ENCODE peak calls at places on chromosomes 5 and 9, in nine cellular contexts. M, C, X, E, R, N, G, U and P are unnamed samples.

GRCh38 chr5:119301947-119302346 is 53.9 kb upstream of the TNFAIP8 start:
- DNase-seq in M (no peak), C (no peak), X (no peak), E (no peak), R (no peak), N (no peak), G (no peak), U (no peak), P (no peak)

GRCh38 chr9:106796771-106797170 is 66.2 kb upstream of the ZNF462 start:
- DNase-seq in M (no peak), C (no peak), X (no peak), E (no peak), R (no peak), N (no peak), G (no peak), U (no peak), P (peak)

GRCh38 chr5:103487253-103487652 is 75.3 kb downstream of the NUDT12 start:
- DNase-seq in M (no peak), C (no peak), X (no peak), E (no peak), R (peak), N (no peak), G (no peak), U (no peak), P (peak)

GRCh38 chr9:79224672-79225433 is 346.9 kb upstream of the TLE4 start:
- DNase-seq in M (no peak), C (peak), X (no peak), E (no peak), R (peak), N (no peak), G (no peak), U (peak), P (peak)

GRCh38 chr5:88536146-88536545 is 267.5 kb upstream of the TMEM161B start:
- DNase-seq in M (no peak), C (no peak), X (no peak), E (no peak), R (peak), N (no peak), G (no peak), U (peak), P (no peak)

GRCh38 chr9:83706703-83707517 is 848 bp downstream of the UBQLN1 start:
- DNase-seq in M (peak), C (peak), X (peak), E (peak), R (peak), N (peak), G (peak), U (peak), P (peak)

GRCh38 chr5:180600554-180601041 is 9.3 kb upstream of the SCGB3A1 start:
- DNase-seq in M (peak), C (no peak), X (peak), E (peak), R (no peak), N (no peak), G (no peak), U (no peak), P (no peak)

GRCh38 chr5:13660072-13660471 is 284.4 kb downstream of the DNAH5 start:
- DNase-seq in M (no peak), C (peak), X (no peak), E (no peak), R (peak), N (no peak), G (no peak), U (peak), P (peak)

GRCh38 chr5:126525630-126526245 is 69.3 kb downstream of the ALDH7A1 start:
- DNase-seq in M (no peak), C (peak), X (peak), E (peak), R (no peak), N (peak), G (no peak), U (peak), P (no peak)

GRCh38 chr9:14887149-14887548 is 23.1 kb downstream of the FREM1 start:
- DNase-seq in M (no peak), C (no peak), X (no peak), E (no peak), R (no peak), N (no peak), G (no peak), U (no peak), P (no peak)

GRCh38 chr9:14888272-14888671 is 22.0 kb downstream of the FREM1 start:
- DNase-seq in M (no peak), C (no peak), X (no peak), E (no peak), R (no peak), N (no peak), G (no peak), U (no peak), P (no peak)

GRCh38 chr9:14893280-14893679 is 16.9 kb downstream of the FREM1 start:
- DNase-seq in M (no peak), C (no peak), X (no peak), E (no peak), R (no peak), N (no peak), G (no peak), U (no peak), P (no peak)

GRCh38 chr9:14888857-14889256 is 21.4 kb downstream of the FREM1 start:
- DNase-seq in M (no peak), C (no peak), X (no peak), E (no peak), R (no peak), N (no peak), G (no peak), U (no peak), P (no peak)

DNA sequence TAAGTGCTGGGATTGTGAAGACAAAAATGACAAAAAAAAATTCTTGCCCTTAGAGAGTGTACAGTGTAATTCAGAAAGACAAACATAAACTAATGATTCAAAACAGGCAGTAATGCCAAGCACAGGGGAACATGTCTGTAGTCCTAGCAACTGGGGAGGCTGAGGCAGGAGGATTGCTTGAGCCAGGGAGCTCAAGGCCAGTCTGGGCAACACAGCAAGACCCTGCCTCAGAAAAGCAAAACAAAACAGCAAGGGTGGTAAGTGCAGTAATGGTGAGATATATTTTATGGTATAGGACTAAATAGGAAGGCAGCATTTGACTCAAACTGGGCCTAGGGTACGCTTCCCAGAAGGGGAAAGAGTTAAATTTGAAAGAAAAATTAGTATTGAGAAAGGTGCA is 18.9 kb downstream of the FREM1 start:
- DNase-seq in M (no peak), C (no peak), X (no peak), E (no peak), R (no peak), N (no peak), G (no peak), U (no peak), P (no peak)
- H3K4me3 ChIP-seq in M (no peak), C (no peak), X (no peak), E (no peak), R (no peak), N (no peak), G (no peak), U (no peak), P (no peak)

GRCh38 chr9:34139477-34140146 is 13.1 kb upstream of the DCAF12 start:
- DNase-seq in M (no peak), C (peak), X (peak), E (no peak), R (peak), N (peak), G (peak), U (peak), P (peak)
- TF ChIP-seq CTCF in M (peak), C (peak), X (no peak), E (peak), R (peak), N (peak), G (peak), U (peak), P (peak)

DNA sequence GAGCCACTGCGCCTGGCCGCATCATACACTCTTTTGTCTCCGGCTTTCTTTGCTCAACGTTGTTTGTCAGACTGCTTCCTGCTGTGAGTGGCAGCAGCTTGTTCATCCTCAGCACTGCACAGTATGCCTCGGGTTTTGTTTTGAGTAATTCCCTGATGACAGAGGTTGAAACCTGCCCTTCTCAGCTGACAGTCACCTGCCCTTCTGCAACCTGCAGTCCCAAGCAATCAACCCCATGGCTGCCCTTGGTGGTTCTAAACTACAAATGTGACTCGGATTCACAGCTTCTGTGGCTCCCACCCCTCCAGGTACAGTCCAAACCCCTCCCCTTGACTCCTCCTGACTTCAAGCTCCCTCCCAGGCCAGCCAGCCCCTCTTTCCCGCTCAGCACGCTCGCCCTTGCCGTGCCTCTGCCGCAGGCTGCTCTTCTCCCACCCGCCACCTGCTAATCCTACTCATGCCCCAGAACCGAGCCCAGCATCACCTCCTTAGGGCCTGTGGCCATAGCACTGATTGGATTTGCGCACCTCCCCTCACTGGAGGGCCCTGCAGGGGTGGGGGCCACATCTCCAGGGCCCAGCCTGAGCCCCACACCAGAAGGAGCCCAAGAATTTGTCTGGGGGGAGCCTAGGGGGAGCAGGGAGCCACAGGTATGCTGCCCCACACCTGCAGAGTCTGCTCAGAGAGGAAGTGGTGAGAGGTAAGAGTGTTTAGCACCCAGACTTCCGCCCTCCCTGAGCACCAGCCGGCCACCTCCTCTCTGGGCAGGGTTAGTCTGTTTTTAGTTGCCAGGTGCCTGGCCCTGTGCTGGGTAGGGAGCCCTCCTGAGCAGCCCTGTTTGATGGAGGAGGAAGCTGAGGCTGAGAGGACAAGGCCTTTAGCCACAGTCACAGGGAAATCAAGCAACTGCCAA is 10.1 kb downstream of the EEIG1 start:
- DNase-seq in M (no peak), C (no peak), X (no peak), E (no peak), R (no peak), N (peak), G (peak), U (peak), P (no peak)
- H3K4me3 ChIP-seq in M (peak), C (no peak), X (no peak), E (no peak), R (no peak), N (no peak), G (peak), U (no peak), P (no peak)

GRCh38 chr5:163460562-163461176 is at the start of gene HMMR:
- DNase-seq in M (no peak), C (no peak), X (no peak), E (no peak), R (peak), N (no peak), G (peak), U (peak), P (no peak)

GRCh38 chr5:163463063-163463435 is 2.6 kb downstream of the HMMR start:
- DNase-seq in M (no peak), C (no peak), X (no peak), E (no peak), R (no peak), N (no peak), G (no peak), U (no peak), P (peak)

GRCh38 chr5:163458778-163459405 is 1.0 kb downstream of the NUDCD2 start:
- DNase-seq in M (no peak), C (no peak), X (no peak), E (no peak), R (no peak), N (no peak), G (no peak), U (peak), P (no peak)

GRCh38 chr5:163459465-163459887 is 426 bp downstream of the NUDCD2 start:
- DNase-seq in M (no peak), C (no peak), X (no peak), E (no peak), R (no peak), N (no peak), G (no peak), U (no peak), P (no peak)

DNA sequence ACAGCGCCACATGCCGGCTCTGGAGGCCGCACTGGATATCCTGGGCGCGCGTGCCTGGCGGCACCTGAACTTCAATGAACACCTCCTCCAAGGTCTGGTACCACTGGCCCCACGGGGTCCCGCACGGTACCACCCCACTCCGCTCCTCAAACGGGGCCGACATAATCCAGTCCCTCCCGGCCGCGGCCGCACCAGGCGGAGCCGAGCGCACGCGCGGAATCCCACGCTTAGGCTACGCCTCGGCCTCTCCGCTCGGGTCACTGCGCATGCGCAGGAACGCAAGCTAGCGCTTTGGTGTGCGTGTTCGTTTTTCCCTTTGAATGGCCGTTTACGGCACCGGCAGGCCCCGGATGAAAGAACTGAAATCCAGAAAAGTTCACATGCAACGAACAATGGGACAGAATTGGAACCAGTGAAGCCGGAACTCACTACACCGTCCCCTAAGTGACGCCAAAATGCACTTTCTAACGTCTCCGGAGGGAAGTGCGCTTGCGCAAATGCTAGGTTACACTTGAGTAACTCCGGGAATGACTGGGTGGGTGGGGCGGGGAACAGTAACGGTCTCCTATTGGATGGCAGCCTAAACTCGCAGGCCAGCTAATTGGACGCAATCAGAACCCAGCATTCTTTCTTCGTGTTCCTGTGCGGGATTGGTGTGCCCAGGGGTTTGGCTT is at the start of gene NUDCD2:
- DNase-seq in M (peak), C (peak), X (peak), E (peak), R (peak), N (peak), G (peak), U (peak), P (peak)
- TF ChIP-seq CTCF in M (peak), C (peak), X (peak), E (peak), R (no peak), N (no peak), G (peak), U (peak), P (peak)

GRCh38 chr5:68068204-68068603 is 147.4 kb upstream of the PIK3R1 start:
- DNase-seq in M (no peak), C (no peak), X (no peak), E (no peak), R (peak), N (no peak), G (no peak), U (no peak), P (peak)

GRCh38 chr5:68071731-68072130 is 143.8 kb upstream of the PIK3R1 start:
- DNase-seq in M (no peak), C (no peak), X (no peak), E (no peak), R (peak), N (no peak), G (peak), U (peak), P (peak)

GRCh38 chr5:68074048-68074632 is 141.4 kb upstream of the PIK3R1 start:
- DNase-seq in M (no peak), C (peak), X (peak), E (no peak), R (no peak), N (no peak), G (no peak), U (peak), P (no peak)

GRCh38 chr5:68070641-68071191 is 144.8 kb upstream of the PIK3R1 start:
- DNase-seq in M (no peak), C (no peak), X (no peak), E (no peak), R (no peak), N (no peak), G (peak), U (no peak), P (peak)

DNA sequence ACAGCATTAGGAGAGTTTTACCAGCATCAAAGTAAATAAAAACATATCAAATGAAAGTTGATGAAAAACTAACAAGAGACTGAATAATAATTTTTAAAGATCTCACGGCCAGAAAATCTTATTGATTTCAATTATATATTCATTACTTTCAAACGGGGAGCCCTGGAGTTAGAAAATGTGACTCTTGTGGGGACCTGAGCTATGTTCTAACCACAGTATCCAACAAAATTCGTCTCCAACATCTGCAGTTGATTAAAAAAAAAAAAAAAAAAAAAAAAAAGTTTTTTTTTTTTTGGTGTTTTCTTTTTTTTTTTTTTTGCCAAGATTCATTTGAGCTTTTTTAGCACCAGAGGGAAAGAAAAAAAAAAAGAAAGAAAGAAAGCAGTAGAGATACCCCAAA is 144.3 kb upstream of the PIK3R1 start:
- DNase-seq in M (no peak), C (no peak), X (no peak), E (no peak), R (no peak), N (no peak), G (no peak), U (no peak), P (peak)
- H3K4me3 ChIP-seq in M (no peak), C (no peak), X (no peak), E (no peak), R (no peak), N (no peak), G (no peak), U (no peak), P (no peak)